ENCODE peak calls at places on chromosomes 13 and 19, in five cellular contexts. One of them, this sample, is unnamed.

GRCh38 chr19:39506944-39507714 is 7.8 kb upstream of the SELENOV start:
- DNase-seq in HepG2: peak
- DNase-seq in GM12878: no peak
- DNase-seq in GM12892: peak
- DNase-seq in K562: peak
- DNase-seq in this sample: peak

GRCh38 chr13:45422731-45423130 is 4.6 kb upstream of the SLC25A30 start:
- DNase-seq in GM12892: no peak
- DNase-seq in K562: no peak
- DNase-seq in GM12878: no peak
- DNase-seq in HepG2: no peak
- DNase-seq in this sample: no peak

GRCh38 chr19:34904846-34905527 is 21.7 kb upstream of the ZNF30 start:
- DNase-seq in HepG2: no peak
- DNase-seq in GM12878: no peak
- DNase-seq in K562: no peak
- DNase-seq in GM12892: no peak
- DNase-seq in this sample: no peak

GRCh38 chr13:49560270-49561063 is 24.9 kb downstream of the RCBTB1 start:
- DNase-seq in GM12878: no peak
- DNase-seq in GM12892: no peak
- DNase-seq in HepG2: peak
- DNase-seq in K562: peak
- DNase-seq in this sample: no peak

GRCh38 chr13:105928048-105928447 is 607.4 kb downstream of the EFNB2 start:
- DNase-seq in HepG2: no peak
- DNase-seq in GM12878: no peak
- DNase-seq in K562: no peak
- DNase-seq in GM12892: no peak
- DNase-seq in this sample: no peak

GRCh38 chr19:29483944-29484581 is 41.7 kb upstream of the VSTM2B start:
- DNase-seq in GM12892: no peak
- DNase-seq in GM12878: no peak
- DNase-seq in HepG2: no peak
- DNase-seq in K562: no peak
- DNase-seq in this sample: no peak

GRCh38 chr19:37997911-37998344 is 90.9 kb downstream of the SIPA1L3 start:
- DNase-seq in GM12892: no peak
- DNase-seq in K562: no peak
- DNase-seq in HepG2: no peak
- DNase-seq in GM12878: no peak
- DNase-seq in this sample: no peak

GRCh38 chr19:5014941-5015340 is 46.0 kb downstream of the KDM4B start:
- DNase-seq in GM12878: no peak
- DNase-seq in K562: no peak
- DNase-seq in HepG2: no peak
- DNase-seq in GM12892: no peak
- DNase-seq in this sample: no peak

GRCh38 chr13:39048806-39049205 is 10.6 kb downstream of the NHLRC3 start:
- DNase-seq in HepG2: no peak
- DNase-seq in GM12892: no peak
- DNase-seq in K562: no peak
- DNase-seq in GM12878: no peak
- DNase-seq in this sample: no peak

GRCh38 chr13:51347099-51347498 is 7.6 kb downstream of the SERPINE3 start:
- DNase-seq in GM12892: no peak
- DNase-seq in HepG2: no peak
- DNase-seq in K562: no peak
- DNase-seq in GM12878: no peak
- DNase-seq in this sample: no peak

GRCh38 chr13:75704942-75705320 is 68.8 kb downstream of the LMO7 start:
- DNase-seq in K562: no peak
- DNase-seq in GM12878: no peak
- DNase-seq in GM12892: no peak
- DNase-seq in HepG2: no peak
- DNase-seq in this sample: no peak

GRCh38 chr13:111916201-111916600 is 150.7 kb upstream of the SOX1 start:
- DNase-seq in GM12878: no peak
- DNase-seq in HepG2: no peak
- DNase-seq in GM12892: no peak
- DNase-seq in K562: no peak
- DNase-seq in this sample: no peak

GRCh38 chr19:1780272-1780957 is 27.1 kb downstream of the ONECUT3 start:
- DNase-seq in GM12878: no peak
- DNase-seq in HepG2: peak
- DNase-seq in GM12892: no peak
- DNase-seq in K562: peak
- DNase-seq in this sample: no peak

GRCh38 chr19:5903054-5903501 is 512 bp downstream of the NDUFA11 start:
- DNase-seq in K562: peak
- DNase-seq in HepG2: no peak
- DNase-seq in GM12878: no peak
- DNase-seq in GM12892: no peak
- DNase-seq in this sample: no peak

GRCh38 chr19:14536926-14537692 is 7.7 kb downstream of the TECR start:
- DNase-seq in GM12878: no peak
- DNase-seq in K562: peak
- DNase-seq in HepG2: no peak
- DNase-seq in GM12892: no peak
- DNase-seq in this sample: no peak

GRCh38 chr19:50639121-50640112 is at the start of gene SYT3:
- DNase-seq in GM12892: no peak
- DNase-seq in K562: peak
- DNase-seq in GM12878: no peak
- DNase-seq in HepG2: no peak
- DNase-seq in this sample: no peak

GRCh38 chr13:38538412-38538811 is 148.5 kb upstream of the FREM2 start:
- DNase-seq in GM12892: no peak
- DNase-seq in HepG2: no peak
- DNase-seq in GM12878: no peak
- DNase-seq in K562: no peak
- DNase-seq in this sample: no peak

GRCh38 chr19:52034051-52034728 is 6.0 kb upstream of the ZNF614 start:
- DNase-seq in GM12892: no peak
- DNase-seq in K562: no peak
- DNase-seq in HepG2: no peak
- DNase-seq in GM12878: no peak
- DNase-seq in this sample: no peak

GRCh38 chr19:45995715-45996385 is 583 bp downstream of the CCDC61 start:
- DNase-seq in HepG2: no peak
- DNase-seq in K562: peak
- DNase-seq in GM12892: no peak
- DNase-seq in GM12878: no peak
- DNase-seq in this sample: no peak

GRCh38 chr13:19117913-19118739 is 63.5 kb downstream of the TUBA3C start:
- DNase-seq in HepG2: no peak
- DNase-seq in GM12892: no peak
- DNase-seq in GM12878: no peak
- DNase-seq in K562: peak
- DNase-seq in this sample: no peak

GRCh38 chr19:34317311-34317927 is 47.6 kb upstream of the GPI start:
- DNase-seq in GM12892: no peak
- DNase-seq in GM12878: no peak
- DNase-seq in K562: peak
- DNase-seq in HepG2: no peak
- DNase-seq in this sample: no peak

GRCh38 chr13:28478127-28478526 is 16.8 kb downstream of the FLT1 start:
- DNase-seq in GM12892: no peak
- DNase-seq in HepG2: no peak
- DNase-seq in K562: no peak
- DNase-seq in GM12878: no peak
- DNase-seq in this sample: no peak

GRCh38 chr13:28479005-28479404 is 15.9 kb downstream of the FLT1 start:
- DNase-seq in GM12892: no peak
- DNase-seq in HepG2: no peak
- DNase-seq in K562: no peak
- DNase-seq in GM12878: no peak
- DNase-seq in this sample: no peak

GRCh38 chr13:28476919-28477708 is 17.8 kb downstream of the FLT1 start:
- DNase-seq in HepG2: no peak
- DNase-seq in GM12892: no peak
- DNase-seq in K562: peak
- DNase-seq in GM12878: no peak
- DNase-seq in this sample: no peak

GRCh38 chr13:28475916-28476725 is 18.8 kb downstream of the FLT1 start:
- DNase-seq in GM12892: no peak
- DNase-seq in GM12878: no peak
- DNase-seq in HepG2: no peak
- DNase-seq in K562: peak
- DNase-seq in this sample: no peak

GRCh38 chr13:28477709-28477973 is 17.3 kb downstream of the FLT1 start:
- DNase-seq in GM12892: no peak
- DNase-seq in HepG2: no peak
- DNase-seq in K562: peak
- DNase-seq in GM12878: no peak
- DNase-seq in this sample: no peak
- TF ChIP-seq TAF1 in GM12892: no peak
- TF ChIP-seq TAF1 in HepG2: no peak
- TF ChIP-seq TAF1 in K562: no peak
- TF ChIP-seq TAF1 in GM12878: no peak
- TF ChIP-seq TAF1 in this sample: no peak

GRCh38 chr13:59088716-59089115 is 1075.0 kb downstream of the DIAPH3 start:
- DNase-seq in K562: no peak
- DNase-seq in HepG2: no peak
- DNase-seq in GM12892: no peak
- DNase-seq in GM12878: no peak
- DNase-seq in this sample: no peak
- TF ChIP-seq TAF1 in K562: no peak
- TF ChIP-seq TAF1 in HepG2: no peak
- TF ChIP-seq TAF1 in GM12892: no peak
- TF ChIP-seq TAF1 in GM12878: no peak
- TF ChIP-seq TAF1 in this sample: no peak

DNA sequence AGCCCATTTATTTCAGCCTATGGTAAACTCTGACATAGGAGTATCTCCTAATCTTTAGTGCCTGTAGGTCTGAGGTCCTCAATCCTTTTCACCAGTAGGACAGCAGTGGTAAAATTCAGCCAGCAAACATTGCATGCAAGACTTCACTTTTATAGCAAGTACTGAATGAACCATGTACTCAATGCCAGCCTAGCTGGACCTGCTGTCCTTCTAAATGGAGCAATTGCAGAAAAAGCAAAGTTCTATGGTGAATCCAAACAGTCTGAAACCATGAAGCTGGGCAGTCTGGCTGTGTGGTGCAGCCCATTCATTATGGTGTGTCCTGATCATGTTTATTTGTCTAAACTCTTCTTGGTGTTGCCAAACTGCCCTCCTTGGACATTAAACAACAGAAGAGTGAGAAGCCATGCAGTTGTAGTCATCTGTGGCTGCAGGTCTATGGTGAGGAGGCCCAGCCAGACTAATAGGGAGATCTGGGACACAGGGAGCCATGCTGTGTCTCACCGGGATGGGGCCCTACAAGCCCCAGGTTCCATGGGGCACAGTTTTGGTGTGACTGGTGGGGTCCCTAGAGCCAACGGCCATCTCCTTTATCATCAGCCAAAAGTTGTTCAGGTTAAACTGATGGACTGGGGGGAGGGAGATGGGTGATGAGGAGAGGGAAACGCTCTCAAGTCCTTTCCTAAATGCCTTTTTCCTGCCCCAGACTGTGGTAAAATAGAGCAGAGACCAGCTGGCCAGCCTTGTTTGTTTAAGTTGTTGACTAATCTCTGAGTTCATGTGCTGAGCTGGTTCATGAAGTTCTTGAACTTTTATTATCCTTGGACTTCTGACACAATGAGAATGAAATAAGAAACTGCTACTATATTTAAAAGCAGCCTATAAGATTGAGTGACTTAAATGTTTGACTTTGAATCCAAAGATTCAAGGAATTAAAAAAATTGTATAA is 20.6 kb upstream of the TNFSF11 start:
- DNase-seq in GM12892: no peak
- DNase-seq in GM12878: no peak
- DNase-seq in HepG2: no peak
- DNase-seq in K562: no peak
- DNase-seq in this sample: no peak
- TF ChIP-seq TAF1 in GM12892: no peak
- TF ChIP-seq TAF1 in GM12878: no peak
- TF ChIP-seq TAF1 in HepG2: no peak
- TF ChIP-seq TAF1 in K562: no peak
- TF ChIP-seq TAF1 in this sample: no peak

GRCh38 chr13:30905932-30906383 is at the start of gene MEDAG:
- DNase-seq in HepG2: no peak
- DNase-seq in GM12892: no peak
- DNase-seq in K562: no peak
- DNase-seq in GM12878: no peak
- DNase-seq in this sample: no peak
- TF ChIP-seq TAF1 in HepG2: no peak
- TF ChIP-seq TAF1 in GM12892: no peak
- TF ChIP-seq TAF1 in K562: no peak
- TF ChIP-seq TAF1 in GM12878: no peak
- TF ChIP-seq TAF1 in this sample: no peak

GRCh38 chr13:68347220-68347619 is 1117.1 kb upstream of the PCDH9 start:
- DNase-seq in GM12878: no peak
- DNase-seq in GM12892: no peak
- DNase-seq in K562: no peak
- DNase-seq in HepG2: no peak
- DNase-seq in this sample: no peak

GRCh38 chr13:68350554-68350953 is 1120.4 kb upstream of the PCDH9 start:
- DNase-seq in K562: no peak
- DNase-seq in HepG2: no peak
- DNase-seq in GM12892: no peak
- DNase-seq in GM12878: no peak
- DNase-seq in this sample: no peak

DNA sequence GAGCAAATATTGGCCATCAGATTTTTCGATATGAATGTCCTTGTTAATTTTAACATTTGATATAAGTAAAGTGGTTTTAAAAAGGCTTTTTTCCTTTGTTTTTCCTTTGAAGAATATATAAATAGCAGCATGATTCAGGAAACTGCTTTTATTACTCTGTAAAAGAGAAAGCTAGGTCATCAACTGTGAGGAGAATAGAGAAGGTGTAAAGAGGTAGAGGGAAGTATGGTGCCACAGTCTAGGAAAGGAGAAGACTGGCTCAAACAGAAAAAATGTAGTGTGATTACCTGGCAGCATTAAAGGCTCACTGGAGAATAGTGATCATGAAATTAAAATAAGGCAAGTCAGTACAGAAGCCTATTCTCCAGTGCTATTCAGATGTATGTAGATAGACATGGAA is 1115.8 kb upstream of the PCDH9 start:
- DNase-seq in GM12878: no peak
- DNase-seq in K562: no peak
- DNase-seq in HepG2: no peak
- DNase-seq in GM12892: no peak
- DNase-seq in this sample: no peak
- TF ChIP-seq TAF1 in GM12878: no peak
- TF ChIP-seq TAF1 in K562: no peak
- TF ChIP-seq TAF1 in HepG2: no peak
- TF ChIP-seq TAF1 in GM12892: no peak
- TF ChIP-seq TAF1 in this sample: no peak

GRCh38 chr13:101554420-101555125 is 102.1 kb downstream of the ITGBL1 start:
- DNase-seq in HepG2: no peak
- DNase-seq in GM12892: no peak
- DNase-seq in GM12878: no peak
- DNase-seq in K562: no peak
- DNase-seq in this sample: no peak
- TF ChIP-seq TAF1 in HepG2: no peak
- TF ChIP-seq TAF1 in GM12892: no peak
- TF ChIP-seq TAF1 in GM12878: no peak
- TF ChIP-seq TAF1 in K562: no peak
- TF ChIP-seq TAF1 in this sample: no peak

This sample was measured in GM12891.